ENCODE peak calls at places on chromosomes 1 and 21, in eight cellular contexts. S is central memory CD4-positive, alpha-beta T cell; Y is T-helper 1 cell; T is left ventricle myocardium inferior; I is amniotic stem cell; X is M059J; M is ELR; N is NCI-H2029 treated with DMSO at 0.1 percent for 48 hours. Q is an unnamed sample.

GRCh38 chr1:179831225-179831624 is 46.4 kb downstream of the TOR1AIP2 start:
- DNase-seq in S (no peak), Y (no peak), T (no peak), I (no peak), X (no peak), M (no peak), N (no peak), Q (no peak)

GRCh38 chr1:147600119-147601111 is 59.1 kb downstream of the BCL9 start:
- DNase-seq in S (no peak), Y (no peak), T (no peak), I (no peak), X (peak; percentile 66), M (peak; percentile 79), N (no peak), Q (peak; percentile 71)

GRCh38 chr1:24155011-24155782 is 12.3 kb upstream of the IL22RA1 start:
- DNase-seq in S (no peak), Y (no peak), T (no peak), I (no peak), X (peak; percentile 8), M (peak; percentile 25), N (peak; percentile 16), Q (peak; percentile 28)

GRCh38 chr1:49408346-49408745 is 615.4 kb downstream of the AGBL4 start:
- DNase-seq in S (no peak), Y (no peak), T (no peak), I (no peak), X (no peak), M (no peak), N (no peak), Q (peak; percentile 23)

GRCh38 chr21:32807717-32808380 is 36.3 kb upstream of the PAXBP1 start:
- DNase-seq in S (no peak), Y (no peak), T (no peak), I (no peak), X (peak; percentile 73), M (no peak), N (no peak), Q (peak; percentile 79)

GRCh38 chr1:174777262-174777661 is 222.5 kb upstream of the CACYBP start:
- DNase-seq in S (no peak), Y (no peak), T (no peak), I (no peak), X (no peak), M (no peak), N (no peak), Q (no peak)

GRCh38 chr1:63882048-63882704 is 108.4 kb downstream of the ROR1 start:
- DNase-seq in S (no peak), Y (no peak), T (no peak), I (no peak), X (no peak), M (no peak), N (no peak), Q (no peak)

GRCh38 chr1:63873751-63874150 is 99.9 kb downstream of the ROR1 start:
- DNase-seq in S (no peak), Y (no peak), T (no peak), I (no peak), X (peak; percentile 92), M (peak; percentile 60), N (no peak), Q (no peak)

GRCh38 chr21:29072873-29073221 is 601 bp downstream of the CCT8 start:
- DNase-seq in S (no peak), Y (no peak), T (no peak), I (no peak), X (peak; percentile 53), M (peak; percentile 56), N (peak; percentile 22), Q (peak; percentile 59)

GRCh38 chr1:18962121-18962721 is 5.7 kb upstream of the IFFO2 start:
- DNase-seq in S (no peak), Y (no peak), T (no peak), I (no peak), X (no peak), M (no peak), N (no peak), Q (no peak)

GRCh38 chr1:16324456-16324890 is 27.8 kb downstream of the FBXO42 start:
- DNase-seq in S (no peak), Y (no peak), T (no peak), I (peak; percentile 63), X (peak; percentile 91), M (peak; percentile 75), N (no peak), Q (no peak)

GRCh38 chr1:171061425-171062143 is 29.1 kb upstream of the FMO3 start:
- DNase-seq in S (no peak), Y (no peak), T (no peak), I (no peak), X (peak; percentile 7), M (no peak), N (no peak), Q (no peak)

GRCh38 chr21:16169102-16169511 is 439.3 kb downstream of the USP25 start:
- DNase-seq in S (no peak), Y (no peak), T (no peak), I (no peak), X (peak; percentile 84), M (peak; percentile 2), N (no peak), Q (no peak)

GRCh38 chr1:7379445-7379971 is 391.6 kb upstream of the VAMP3 start:
- DNase-seq in S (no peak), Y (no peak), T (peak; percentile 1), I (peak; percentile 24), X (peak; percentile 93), M (peak; percentile 61), N (peak; percentile 87), Q (no peak)

GRCh38 chr1:246699095-246699735 is 25.0 kb upstream of the SCCPDH start:
- DNase-seq in S (peak; percentile 75), Y (peak; percentile 49), T (peak; percentile 87), I (peak; percentile 88), X (peak; percentile 93), M (peak; percentile 97), N (peak; percentile 91), Q (peak; percentile 96)

GRCh38 chr21:28805885-28806284 is 186.8 kb downstream of the LTN1 start:
- DNase-seq in S (no peak), Y (no peak), T (no peak), I (peak; percentile 75), X (peak; percentile 61), M (peak; percentile 55), N (no peak), Q (no peak)

GRCh38 chr1:160795951-160796383 is at the start of gene LY9:
- DNase-seq in S (peak; percentile 95), Y (peak; percentile 59), T (no peak), I (no peak), X (no peak), M (no peak), N (no peak), Q (no peak)

GRCh38 chr1:67573481-67573880 is 111.5 kb upstream of the GADD45A start:
- DNase-seq in S (no peak), Y (no peak), T (no peak), I (no peak), X (no peak), M (no peak), N (no peak), Q (no peak)

GRCh38 chr1:147246044-147246690 is 3.7 kb downstream of the CHD1L start:
- DNase-seq in S (no peak), Y (no peak), T (no peak), I (no peak), X (no peak), M (no peak), N (no peak), Q (no peak)

GRCh38 chr1:201026234-201026633 is 2.7 kb upstream of the KIF21B start:
- DNase-seq in S (no peak), Y (no peak), T (no peak), I (no peak), X (peak; percentile 14), M (peak; percentile 23), N (no peak), Q (peak; percentile 80)

GRCh38 chr1:228736844-228737415 is 1.7 kb downstream of the RHOU start:
- DNase-seq in S (no peak), Y (no peak), T (no peak), I (no peak), X (no peak), M (no peak), N (no peak), Q (peak; percentile 35)

GRCh38 chr21:26962516-26963305 is 4.2 kb downstream of the ADAMTS5 start:
- DNase-seq in S (no peak), Y (no peak), T (no peak), I (no peak), X (no peak), M (no peak), N (no peak), Q (no peak)

GRCh38 chr1:245917403-245917802 is 589.7 kb downstream of the SMYD3 start:
- DNase-seq in S (no peak), Y (no peak), T (no peak), I (no peak), X (no peak), M (no peak), N (no peak), Q (no peak)

GRCh38 chr1:89363196-89363595 is 663 bp upstream of the GBP6 start:
- DNase-seq in S (no peak), Y (no peak), T (no peak), I (no peak), X (peak; percentile 71), M (peak; percentile 4), N (no peak), Q (no peak)

GRCh38 chr21:39108291-39109162 is 74.7 kb downstream of the PSMG1 start:
- DNase-seq in S (no peak), Y (no peak), T (no peak), I (no peak), X (no peak), M (no peak), N (no peak), Q (no peak)

GRCh38 chr1:35844826-35845225 is 37.0 kb downstream of the AGO4 start:
- DNase-seq in S (no peak), Y (no peak), T (no peak), I (no peak), X (no peak), M (no peak), N (no peak), Q (no peak)

GRCh38 chr1:158654079-158654478 is 32.4 kb downstream of the SPTA1 start:
- DNase-seq in S (no peak), Y (no peak), T (no peak), I (no peak), X (no peak), M (no peak), N (no peak), Q (no peak)

GRCh38 chr1:205355054-205355453 is 1.7 kb downstream of the KLHDC8A start:
- DNase-seq in S (no peak), Y (no peak), T (no peak), I (no peak), X (peak; percentile 47), M (no peak), N (peak; percentile 83), Q (no peak)